ENCODE peak calls at places on chromosomes 3 and 15, in five cellular contexts. A is OCI-LY7, T is GM10248, C is nephron progenitor cell, R is AG10803. O is an unnamed sample.
A peak's percentile ranks its signal among the peaks of the same experiment; 100 is the strongest.

GRCh38 chr3:124117486-124117885 is 125.6 kb upstream of the ROPN1 start:
- DNase-seq in A (no peak), T (no peak), C (no peak), R (peak; percentile 81), O (no peak)

GRCh38 chr3:126356373-126357298 is 572 bp downstream of the KLF15 start:
- DNase-seq in A (peak; percentile 40), T (no peak), C (peak; percentile 49), R (no peak), O (peak; percentile 75)

GRCh38 chr3:4656059-4656458 is 162.9 kb downstream of the ITPR1 start:
- DNase-seq in A (peak; percentile 2), T (no peak), C (peak; percentile 58), R (peak; percentile 69), O (peak; percentile 67)

GRCh38 chr3:171565671-171566070 is 105.5 kb upstream of the TNIK start:
- DNase-seq in A (no peak), T (no peak), C (no peak), R (peak; percentile 64), O (no peak)

GRCh38 chr3:142888099-142888483 is 792 bp downstream of the PCOLCE2 start:
- DNase-seq in A (no peak), T (no peak), C (no peak), R (peak; percentile 28), O (no peak)

GRCh38 chr15:73866881-73867410 is 6.4 kb upstream of the TBC1D21 start:
- DNase-seq in A (no peak), T (no peak), C (no peak), R (no peak), O (no peak)

GRCh38 chr3:157373783-157374182 is 62.9 kb upstream of the PTX3 start:
- DNase-seq in A (no peak), T (no peak), C (no peak), R (peak; percentile 86), O (no peak)

GRCh38 chr15:99076555-99077308 is 28.1 kb upstream of the SYNM start:
- DNase-seq in A (peak; percentile 84), T (peak; percentile 68), C (peak; percentile 43), R (peak; percentile 85), O (peak; percentile 55)

GRCh38 chr3:5186854-5187151 is 704 bp upstream of the EDEM1 start:
- DNase-seq in A (no peak), T (no peak), C (no peak), R (peak; percentile 49), O (no peak)

GRCh38 chr3:69558912-69559311 is 173.0 kb upstream of the FRMD4B start:
- DNase-seq in A (no peak), T (no peak), C (no peak), R (peak; percentile 25), O (no peak)

GRCh38 chr15:70063284-70063991 is 34.3 kb downstream of the TLE3 start:
- DNase-seq in A (no peak), T (no peak), C (no peak), R (no peak), O (peak; percentile 31)

GRCh38 chr3:105715372-105715771 is 153.4 kb downstream of the CBLB start:
- DNase-seq in A (no peak), T (no peak), C (no peak), R (peak; percentile 74), O (no peak)

GRCh38 chr15:60781211-60781713 is 302.3 kb upstream of the ICE2 start:
- DNase-seq in A (no peak), T (no peak), C (peak; percentile 63), R (no peak), O (no peak)

DNA sequence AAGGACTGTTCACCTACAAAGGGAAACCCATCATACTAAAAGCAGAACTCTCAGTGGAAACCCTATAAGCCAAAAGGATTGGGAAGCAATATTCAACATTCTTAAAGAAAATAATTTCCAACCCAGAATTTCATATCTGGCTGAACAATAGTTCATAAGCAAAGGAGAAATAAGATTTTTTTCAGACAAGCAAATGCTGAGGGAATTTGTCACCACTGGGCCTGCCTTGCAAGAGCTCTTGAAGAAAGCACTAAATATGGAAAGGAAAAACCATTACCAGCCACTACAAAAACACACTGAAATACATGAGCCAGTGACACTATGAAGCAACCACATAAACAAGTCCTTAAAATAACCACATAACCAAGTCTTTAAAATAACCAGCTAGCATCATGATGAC is 28.9 kb upstream of the DCBLD2 start:
- DNase-seq in A (no peak), T (no peak), C (no peak), R (no peak), O (no peak)
- TF ChIP-seq CTCF in A (no peak), T (no peak), C (no peak), R (no peak), O (no peak)

GRCh38 chr3:102471001-102471400 is 36.2 kb downstream of the ZPLD1 start:
- DNase-seq in A (peak; percentile 4), T (no peak), C (no peak), R (no peak), O (no peak)
- TF ChIP-seq CTCF in A (peak; percentile 54), T (no peak), C (no peak), R (no peak), O (no peak)

GRCh38 chr15:33188159-33188558 is 6.4 kb downstream of the FMN1 start:
- DNase-seq in A (peak; percentile 20), T (no peak), C (no peak), R (no peak), O (no peak)
- TF ChIP-seq CTCF in A (no peak), T (no peak), C (no peak), R (no peak), O (no peak)

DNA sequence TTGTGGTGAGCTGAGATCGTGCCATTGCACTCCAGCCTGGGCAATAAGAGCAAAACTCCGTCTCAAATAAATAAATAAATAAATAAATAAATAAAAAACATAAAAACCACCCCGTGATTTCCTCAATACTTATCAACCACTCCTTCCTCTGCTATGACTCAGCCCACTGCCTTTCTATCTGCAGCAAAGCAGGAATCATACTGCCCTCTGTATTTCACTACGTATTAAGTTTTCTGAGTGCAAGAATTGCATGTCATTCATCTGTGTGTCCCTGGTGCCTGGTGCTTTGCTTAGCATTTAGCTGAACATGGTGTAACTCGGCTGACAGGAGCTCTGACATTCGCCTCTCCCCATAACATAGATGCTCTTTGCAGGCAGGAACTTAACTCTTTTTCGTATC is 7.1 kb downstream of the LSG1 start:
- DNase-seq in A (no peak), T (no peak), C (no peak), R (no peak), O (no peak)
- TF ChIP-seq CTCF in A (no peak), T (no peak), C (no peak), R (no peak), O (no peak)

DNA sequence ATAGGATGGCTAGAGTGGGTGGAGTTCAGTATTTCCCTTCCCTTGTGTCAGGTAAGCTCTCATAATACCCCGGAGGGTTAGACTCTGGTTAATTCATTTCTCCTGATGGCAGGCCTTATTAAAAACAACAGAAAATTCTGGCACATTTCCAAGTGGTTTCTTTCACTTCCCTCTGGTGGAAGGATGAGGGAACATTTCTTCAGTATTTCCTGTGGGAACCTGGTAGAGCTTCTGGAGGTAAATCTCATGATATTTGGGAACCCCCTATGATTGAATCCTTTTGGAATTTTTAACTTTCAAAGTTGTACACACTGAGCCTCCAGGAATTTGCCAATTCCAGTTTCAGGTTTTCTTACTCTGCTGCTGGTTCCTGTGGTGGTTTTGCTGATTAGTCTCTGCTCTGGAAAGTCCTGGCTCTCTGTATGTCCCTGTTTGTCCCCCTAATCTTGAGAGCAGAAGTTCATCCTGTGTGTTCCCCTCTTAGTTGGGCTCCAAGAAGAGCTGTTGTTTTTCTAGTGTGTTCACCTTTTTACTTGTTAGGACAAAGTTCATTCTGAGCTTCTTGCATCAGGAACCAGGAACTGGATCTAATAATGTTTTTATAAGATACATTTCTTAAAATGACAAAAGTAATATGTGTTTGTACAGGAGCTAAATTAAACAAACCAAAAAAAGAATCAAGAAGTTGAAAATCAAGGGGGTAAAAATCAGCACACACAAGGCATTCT is 12.1 kb downstream of the CHRNA7 start:
- DNase-seq in A (no peak), T (no peak), C (no peak), R (no peak), O (no peak)
- TF ChIP-seq CTCF in A (no peak), T (no peak), C (no peak), R (no peak), O (peak; percentile 19)

GRCh38 chr3:128081846-128082245 is 29.6 kb downstream of the SEC61A1 start:
- DNase-seq in A (no peak), T (no peak), C (no peak), R (peak; percentile 69), O (no peak)
- TF ChIP-seq CTCF in A (no peak), T (no peak), C (no peak), R (no peak), O (no peak)

DNA sequence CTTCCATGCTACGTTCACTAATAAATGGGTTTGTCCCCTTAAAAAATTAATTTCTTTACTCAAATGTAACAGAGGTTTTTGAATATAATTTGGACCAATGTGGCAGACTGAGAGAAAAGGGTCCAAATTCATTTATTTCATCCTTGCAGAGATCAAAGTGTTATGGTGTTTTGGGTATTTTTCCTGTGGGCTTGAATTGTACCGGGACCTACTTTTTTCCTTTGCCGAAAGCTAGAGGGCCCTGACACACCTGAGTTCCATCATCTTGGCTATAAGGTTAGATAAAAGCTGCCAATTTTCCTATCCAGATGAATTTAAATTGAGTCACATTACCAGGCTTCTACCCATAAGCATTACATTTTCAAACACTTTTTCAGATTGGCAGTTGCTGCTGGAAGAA is 893 bp downstream of the CCNB2 start:
- DNase-seq in A (peak; percentile 39), T (peak; percentile 22), C (no peak), R (no peak), O (no peak)
- TF ChIP-seq CTCF in A (peak; percentile 69), T (no peak), C (no peak), R (peak; percentile 8), O (no peak)

GRCh38 chr3:179828738-179829137 is 175.9 kb downstream of the USP13 start:
- DNase-seq in A (no peak), T (no peak), C (no peak), R (no peak), O (no peak)
- TF ChIP-seq CTCF in A (no peak), T (no peak), C (no peak), R (no peak), O (no peak)

GRCh38 chr3:37701729-37702128 is 160.0 kb upstream of the CTDSPL start:
- DNase-seq in A (no peak), T (no peak), C (no peak), R (no peak), O (no peak)

GRCh38 chr3:37703633-37704032 is 158.0 kb upstream of the CTDSPL start:
- DNase-seq in A (no peak), T (no peak), C (no peak), R (peak; percentile 9), O (no peak)

GRCh38 chr3:37704129-37704528 is 157.6 kb upstream of the CTDSPL start:
- DNase-seq in A (no peak), T (no peak), C (no peak), R (no peak), O (no peak)

GRCh38 chr3:37702478-37703154 is 159.1 kb upstream of the CTDSPL start:
- DNase-seq in A (peak; percentile 42), T (no peak), C (no peak), R (no peak), O (no peak)

DNA sequence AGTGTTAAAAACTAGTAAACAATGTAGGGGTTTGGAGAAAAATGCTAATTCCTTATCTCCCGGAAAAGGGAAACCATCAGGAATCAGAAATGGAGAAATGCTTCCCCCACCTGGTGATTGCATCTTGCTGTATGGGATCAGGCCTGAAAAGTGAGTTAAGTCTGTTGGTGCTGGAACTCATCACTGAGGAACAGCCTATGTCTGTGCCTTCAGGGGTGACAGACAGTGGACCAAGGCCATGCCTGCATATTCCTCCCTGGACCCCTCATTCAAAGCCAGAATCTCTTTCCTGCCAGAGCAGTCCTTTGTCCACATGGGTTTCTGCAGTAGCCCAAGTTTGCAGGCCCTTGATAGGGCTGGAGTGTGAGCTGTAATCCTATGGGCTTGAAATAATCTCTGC is 160.8 kb upstream of the CTDSPL start:
- DNase-seq in A (no peak), T (no peak), C (no peak), R (no peak), O (no peak)
- TF ChIP-seq CTCF in A (no peak), T (no peak), C (no peak), R (peak; percentile 27), O (no peak)